ENCODE peak calls at places on chromosomes 2 and 18, in nine cellular contexts. O is GM12891; C is stimulated activated naive CD8-positive, alpha-beta T cell treated with anti-CD3 and anti-CD28 coated beads, Interleukin-15, Interleukin-2, amounts not matched to agents 100 U/mL and 50 U/mL, for 24 hours; L is ovary; T is HEK293T; I is AG09309; U is T-helper 17 cell; E is skeletal muscle cell; J is body of pancreas. V is an unnamed sample.

GRCh38 chr2:46082531-46083485 is 214.4 kb upstream of the EPAS1 start:
- DNase-seq in O (no peak), C (no peak), L (no peak), T (no peak), I (peak), U (no peak), E (peak), J (peak), V (no peak)

GRCh38 chr2:33230877-33231276 is 245.6 kb upstream of the RASGRP3 start:
- DNase-seq in O (no peak), C (no peak), L (no peak), T (no peak), I (no peak), U (no peak), E (no peak), J (no peak), V (no peak)

GRCh38 chr2:85755122-85756027 is 1.6 kb downstream of the ATOH8 start:
- DNase-seq in O (no peak), C (no peak), L (no peak), T (no peak), I (no peak), U (no peak), E (no peak), J (no peak), V (no peak)

GRCh38 chr2:36993841-36994620 is 27.7 kb upstream of the STRN start:
- DNase-seq in O (no peak), C (no peak), L (no peak), T (no peak), I (no peak), U (no peak), E (no peak), J (no peak), V (no peak)

GRCh38 chr2:70994055-70994444 is 623 bp downstream of the TEX261 start:
- DNase-seq in O (no peak), C (peak), L (no peak), T (peak), I (no peak), U (no peak), E (no peak), J (no peak), V (no peak)

GRCh38 chr18:63183952-63184351 is 135.6 kb downstream of the BCL2 start:
- DNase-seq in O (no peak), C (no peak), L (no peak), T (no peak), I (no peak), U (no peak), E (no peak), J (no peak), V (no peak)

GRCh38 chr2:207188601-207189000 is 22.9 kb upstream of the KLF7 start:
- DNase-seq in O (no peak), C (no peak), L (no peak), T (no peak), I (no peak), U (no peak), E (no peak), J (peak), V (no peak)

GRCh38 chr2:209395232-209395631 is 28.6 kb upstream of the MAP2 start:
- DNase-seq in O (no peak), C (no peak), L (no peak), T (no peak), I (no peak), U (no peak), E (no peak), J (no peak), V (no peak)

GRCh38 chr2:102801098-102801718 is 39.4 kb downstream of the TMEM182 start:
- DNase-seq in O (no peak), C (no peak), L (no peak), T (no peak), I (no peak), U (no peak), E (peak), J (peak), V (no peak)

GRCh38 chr2:210028178-210028577 is 25.7 kb downstream of the RPE start:
- DNase-seq in O (no peak), C (no peak), L (no peak), T (no peak), I (no peak), U (no peak), E (no peak), J (no peak), V (no peak)

GRCh38 chr2:165718811-165719210 is 75.2 kb downstream of the GALNT3 start:
- DNase-seq in O (no peak), C (no peak), L (no peak), T (no peak), I (no peak), U (no peak), E (no peak), J (no peak), V (no peak)

GRCh38 chr2:126795661-126796060 is 103.0 kb upstream of the TEX51 start:
- DNase-seq in O (no peak), C (no peak), L (no peak), T (no peak), I (no peak), U (no peak), E (no peak), J (no peak), V (no peak)

GRCh38 chr18:27748336-27748735 is 428.6 kb downstream of the CDH2 start:
- DNase-seq in O (no peak), C (no peak), L (no peak), T (no peak), I (no peak), U (no peak), E (no peak), J (no peak), V (no peak)

GRCh38 chr2:152335016-152335850 is at the start of gene FMNL2:
- DNase-seq in O (peak), C (peak), L (peak), T (peak), I (no peak), U (peak), E (no peak), J (peak), V (peak)

GRCh38 chr2:133717497-133717896 is 149.2 kb upstream of the NCKAP5 start:
- DNase-seq in O (no peak), C (no peak), L (no peak), T (no peak), I (peak), U (no peak), E (no peak), J (no peak), V (no peak)

GRCh38 chr2:157699009-157699408 is 70.3 kb upstream of the ACVR1C start:
- DNase-seq in O (no peak), C (no peak), L (no peak), T (no peak), I (no peak), U (no peak), E (no peak), J (no peak), V (no peak)

GRCh38 chr2:54052825-54053718 is 62.3 kb upstream of the ACYP2 start:
- DNase-seq in O (no peak), C (no peak), L (no peak), T (peak), I (no peak), U (no peak), E (no peak), J (no peak), V (no peak)

GRCh38 chr2:102025583-102026267 is 34.0 kb downstream of the IL1R2 start:
- DNase-seq in O (no peak), C (no peak), L (no peak), T (no peak), I (no peak), U (no peak), E (no peak), J (no peak), V (no peak)

GRCh38 chr18:35143615-35144596 is 96.9 kb upstream of the ZNF397 start:
- DNase-seq in O (no peak), C (peak), L (peak), T (peak), I (peak), U (no peak), E (no peak), J (peak), V (peak)

GRCh38 chr2:239312741-239313246 is 88.0 kb downstream of the HDAC4 start:
- DNase-seq in O (no peak), C (peak), L (peak), T (no peak), I (no peak), U (no peak), E (no peak), J (no peak), V (no peak)

GRCh38 chr2:70668911-70669310 is 99.1 kb downstream of the ADD2 start:
- DNase-seq in O (no peak), C (no peak), L (no peak), T (no peak), I (no peak), U (no peak), E (no peak), J (no peak), V (no peak)

GRCh38 chr18:79576686-79577351 is 102.8 kb upstream of the CTDP1 start:
- DNase-seq in O (no peak), C (no peak), L (peak), T (no peak), I (no peak), U (no peak), E (no peak), J (peak), V (no peak)

GRCh38 chr2:34105015-34105767 is 506.1 kb upstream of the FAM98A start:
- DNase-seq in O (no peak), C (no peak), L (no peak), T (no peak), I (peak), U (no peak), E (peak), J (no peak), V (peak)

GRCh38 chr2:9373047-9373446 is 50.3 kb downstream of the ITGB1BP1 start:
- DNase-seq in O (no peak), C (no peak), L (no peak), T (no peak), I (no peak), U (no peak), E (no peak), J (no peak), V (no peak)